ENCODE peak calls at places on chromosomes 1 and 21, in seven cellular contexts. O, F, N, H, X, J and A are unnamed samples.

GRCh38 chr1:179365342-179366092 is at the start of gene AXDND1:
- DNase-seq in O (peak; percentile 90), F (peak; percentile 86), N (peak; percentile 80), H (peak; percentile 83), X (peak; percentile 68), J (peak; percentile 95), A (peak; percentile 95)

GRCh38 chr1:89808429-89809117 is 12.3 kb upstream of the LRRC8D start:
- DNase-seq in O (no peak), F (no peak), N (peak; percentile 38), H (no peak), X (peak; percentile 44), J (no peak), A (no peak)

GRCh38 chr1:18852501-18852900 is 7.0 kb downstream of the TAS1R2 start:
- DNase-seq in O (peak; percentile 34), F (no peak), N (no peak), H (no peak), X (no peak), J (no peak), A (no peak)

GRCh38 chr21:46109251-46110221 is 11.6 kb downstream of the COL6A2 start:
- DNase-seq in O (peak; percentile 18), F (no peak), N (no peak), H (no peak), X (no peak), J (no peak), A (no peak)

GRCh38 chr21:35578350-35578782 is 482.0 kb downstream of the SETD4 start:
- DNase-seq in O (no peak), F (no peak), N (peak; percentile 93), H (no peak), X (no peak), J (no peak), A (no peak)

GRCh38 chr1:99589186-99589636 is 56.7 kb upstream of the PALMD start:
- DNase-seq in O (no peak), F (peak; percentile 51), N (no peak), H (no peak), X (peak; percentile 99), J (no peak), A (no peak)

GRCh38 chr1:84525738-84526137 is 19.4 kb upstream of the GNG5 start:
- DNase-seq in O (no peak), F (no peak), N (no peak), H (no peak), X (no peak), J (no peak), A (no peak)

GRCh38 chr1:93698351-93699112 is 16.9 kb upstream of the BCAR3 start:
- DNase-seq in O (no peak), F (no peak), N (no peak), H (no peak), X (no peak), J (no peak), A (no peak)

GRCh38 chr21:34992736-34993135 is 56.4 kb downstream of the RUNX1 start:
- DNase-seq in O (no peak), F (no peak), N (peak; percentile 73), H (no peak), X (no peak), J (no peak), A (no peak)

GRCh38 chr21:45213392-45213791 is 74.3 kb downstream of the POFUT2 start:
- DNase-seq in O (no peak), F (no peak), N (no peak), H (no peak), X (no peak), J (no peak), A (no peak)

GRCh38 chr1:25003457-25004190 is 73.5 kb upstream of the RUNX3 start:
- DNase-seq in O (no peak), F (no peak), N (peak; percentile 23), H (no peak), X (peak; percentile 26), J (no peak), A (no peak)

GRCh38 chr1:30525980-30526651 is 197.3 kb downstream of the MATN1 start:
- DNase-seq in O (no peak), F (no peak), N (peak; percentile 44), H (no peak), X (peak; percentile 7), J (no peak), A (no peak)

GRCh38 chr1:1306661-1307260 is 969 bp downstream of the ACAP3 start:
- DNase-seq in O (no peak), F (no peak), N (no peak), H (no peak), X (peak; percentile 60), J (no peak), A (no peak)

GRCh38 chr1:1308756-1309524 is 543 bp downstream of the PUSL1 start:
- DNase-seq in O (peak; percentile 42), F (peak; percentile 17), N (no peak), H (no peak), X (no peak), J (no peak), A (no peak)

GRCh38 chr1:1309525-1310385 is 1.4 kb downstream of the PUSL1 start:
- DNase-seq in O (no peak), F (no peak), N (no peak), H (no peak), X (no peak), J (no peak), A (no peak)

GRCh38 chr1:1307261-1307907 is 346 bp downstream of the ACAP3 start:
- DNase-seq in O (peak; percentile 47), F (peak; percentile 16), N (no peak), H (no peak), X (no peak), J (peak; percentile 44), A (peak; percentile 73)

GRCh38 chr1:1307908-1308755 is at the start of the genes ACAP3 and PUSL1:
- DNase-seq in O (peak; percentile 85), F (peak; percentile 80), N (peak; percentile 92), H (peak; percentile 96), X (peak; percentile 80), J (peak; percentile 88), A (peak; percentile 92)
- TF ChIP-seq POLR2A in O (no peak), F (peak; percentile 44), N (peak; percentile 69), H (peak; percentile 51), X (no peak), J (no peak), A (no peak)

DNA sequence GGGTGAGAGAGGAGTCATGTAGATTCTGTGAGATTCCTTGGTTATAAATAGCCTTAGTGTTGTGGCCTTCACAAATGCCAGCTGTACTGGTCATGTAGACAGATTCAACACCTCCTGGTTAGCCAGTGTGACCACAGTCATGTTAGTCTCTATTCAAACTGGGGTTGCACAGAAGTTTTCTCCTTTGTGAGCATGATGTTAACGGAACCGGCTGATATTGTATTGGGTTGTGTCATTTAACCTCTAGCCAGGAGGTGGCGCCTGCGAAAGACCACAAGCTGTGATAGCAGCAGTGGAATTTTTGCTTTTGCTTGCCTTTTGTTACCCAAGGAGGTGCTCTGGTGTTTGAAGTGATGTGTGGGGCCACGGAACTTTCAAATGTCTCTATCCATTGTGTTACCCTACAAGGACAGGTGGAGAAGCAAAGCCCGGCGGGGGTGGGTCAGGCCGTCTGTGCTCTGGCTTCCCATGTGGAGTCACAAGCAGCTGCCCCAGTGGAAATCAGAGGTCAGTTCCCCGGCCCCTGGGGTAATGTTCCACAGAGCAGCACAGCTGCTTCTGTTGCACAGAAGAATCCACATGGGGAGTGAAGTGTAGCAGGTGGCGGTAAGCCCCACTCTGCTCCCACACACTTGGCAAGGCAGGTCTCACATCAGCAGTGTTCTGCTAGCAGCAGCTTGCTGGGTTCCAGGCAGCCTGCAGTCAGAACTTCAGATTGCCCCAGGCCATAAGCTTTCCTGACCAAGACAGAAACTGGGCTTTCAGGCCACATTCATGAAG is 112.6 kb downstream of the ADAMTS1 start:
- DNase-seq in O (peak; percentile 44), F (peak; percentile 38), N (peak; percentile 57), H (peak; percentile 63), X (peak; percentile 6), J (peak; percentile 72), A (no peak)
- TF ChIP-seq CTCF in O (peak; percentile 44), F (peak; percentile 48), N (peak; percentile 66), H (peak; percentile 39), X (peak; percentile 58), J (peak; percentile 59), A (peak; percentile 38)

GRCh38 chr1:41365772-41366427 is 4.7 kb downstream of the FOXO6 start:
- DNase-seq in O (no peak), F (no peak), N (no peak), H (no peak), X (no peak), J (no peak), A (no peak)
- TF ChIP-seq POLR2A in O (no peak), F (no peak), N (no peak), H (no peak), X (no peak), J (no peak), A (no peak)

GRCh38 chr1:1374068-1374860 is 743 bp downstream of the AURKAIP1 start:
- DNase-seq in O (no peak), F (no peak), N (no peak), H (no peak), X (no peak), J (no peak), A (no peak)

GRCh38 chr1:1374861-1375662 is at the start of gene AURKAIP1:
- DNase-seq in O (peak; percentile 99), F (peak; percentile 100), N (peak; percentile 100), H (peak; percentile 98), X (peak; percentile 99), J (peak; percentile 99), A (peak; percentile 97)

GRCh38 chr1:1373051-1373450 is 2.0 kb downstream of the AURKAIP1 start:
- DNase-seq in O (no peak), F (no peak), N (no peak), H (no peak), X (no peak), J (no peak), A (no peak)

GRCh38 chr1:1371741-1372711 is 3.0 kb downstream of the AURKAIP1 start:
- DNase-seq in O (peak; percentile 68), F (peak; percentile 52), N (peak; percentile 38), H (peak; percentile 78), X (peak; percentile 47), J (peak; percentile 72), A (peak; percentile 89)

DNA sequence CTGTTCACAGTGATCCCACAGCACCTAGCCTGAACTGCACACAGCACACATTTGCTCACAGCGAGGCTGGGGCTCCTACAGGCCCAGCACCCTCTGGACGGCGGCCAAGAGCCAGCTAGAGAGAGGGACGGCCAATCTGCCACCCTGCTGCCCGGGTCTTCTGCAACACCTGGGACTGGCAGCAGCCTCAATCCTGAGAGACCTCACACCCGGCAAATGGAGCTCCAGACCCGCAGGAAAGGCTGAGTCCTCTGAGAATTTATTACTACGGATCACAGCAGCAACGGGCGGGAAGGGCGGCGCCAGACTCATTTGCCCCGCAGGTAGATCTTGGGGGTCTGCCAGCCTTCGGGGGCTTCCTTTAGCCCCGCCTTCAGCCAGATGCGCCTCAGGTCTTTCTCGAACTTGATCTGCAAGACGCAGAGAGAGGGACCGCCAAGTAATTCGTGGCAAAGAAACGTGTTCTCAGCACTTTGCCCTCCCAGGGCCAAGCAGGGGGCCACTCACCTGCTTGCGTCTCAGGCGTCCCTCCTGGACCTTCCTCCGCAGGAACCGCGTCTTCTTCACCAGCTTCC is 1.4 kb downstream of the AURKAIP1 start:
- DNase-seq in O (no peak), F (no peak), N (no peak), H (no peak), X (no peak), J (no peak), A (no peak)
- TF ChIP-seq CTCF in O (no peak), F (no peak), N (no peak), H (no peak), X (no peak), J (no peak), A (no peak)

DNA sequence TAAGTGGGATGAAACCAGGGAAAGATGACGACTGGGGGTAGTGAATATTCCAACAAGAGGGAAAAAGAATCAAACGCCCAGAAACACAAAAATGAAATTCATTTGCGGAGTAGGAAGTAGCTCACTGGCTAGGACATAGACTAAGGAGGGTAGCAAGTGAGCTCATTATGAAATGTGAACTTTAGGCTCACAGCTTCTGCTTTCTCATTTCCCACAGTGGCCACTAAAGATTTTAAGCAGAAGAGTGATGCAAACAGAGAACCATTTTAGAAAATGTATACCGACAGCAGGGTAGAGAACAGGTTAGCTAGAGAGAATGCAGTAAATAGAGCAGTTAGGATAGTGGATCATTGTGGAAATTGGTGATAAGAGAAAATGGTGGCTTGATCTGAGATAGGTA is 3.5 kb downstream of the CD48 start:
- DNase-seq in O (no peak), F (no peak), N (no peak), H (no peak), X (no peak), J (no peak), A (no peak)
- TF ChIP-seq POLR2A in O (no peak), F (no peak), N (no peak), H (no peak), X (no peak), J (no peak), A (no peak)